ENCODE peak calls at places on chromosomes 16 and 17, in five cellular contexts. One of them, this sample, is unnamed.

GRCh38 chr17:81967533-81968395 is 6.8 kb upstream of the NOTUM start:
- DNase-seq in thoracic aorta: no peak
- DNase-seq in choroid plexus epithelial cell: peak; percentile 64
- DNase-seq in fibroblast of mammary gland: peak; percentile 81
- DNase-seq in epithelial cell of esophagus: peak; percentile 32
- DNase-seq in this sample: peak; percentile 78

GRCh38 chr17:30956764-30957374 is 14.0 kb upstream of the RNF135 start:
- DNase-seq in choroid plexus epithelial cell: peak; percentile 41
- DNase-seq in thoracic aorta: no peak
- DNase-seq in epithelial cell of esophagus: no peak
- DNase-seq in fibroblast of mammary gland: no peak
- DNase-seq in this sample: no peak

GRCh38 chr17:1904273-1905052 is 74.7 kb downstream of the RPA1 start:
- DNase-seq in thoracic aorta: no peak
- DNase-seq in epithelial cell of esophagus: no peak
- DNase-seq in fibroblast of mammary gland: no peak
- DNase-seq in choroid plexus epithelial cell: no peak
- DNase-seq in this sample: no peak

GRCh38 chr17:6269474-6269873 is 165.4 kb downstream of the AIPL1 start:
- DNase-seq in epithelial cell of esophagus: peak; percentile 59
- DNase-seq in thoracic aorta: no peak
- DNase-seq in fibroblast of mammary gland: peak; percentile 4
- DNase-seq in choroid plexus epithelial cell: peak; percentile 49
- DNase-seq in this sample: no peak

GRCh38 chr16:11320170-11320569 is 25.1 kb upstream of the RMI2 start:
- DNase-seq in epithelial cell of esophagus: no peak
- DNase-seq in thoracic aorta: no peak
- DNase-seq in fibroblast of mammary gland: no peak
- DNase-seq in choroid plexus epithelial cell: no peak
- DNase-seq in this sample: no peak

GRCh38 chr17:42019509-42020404 is at the start of gene NKIRAS2:
- DNase-seq in epithelial cell of esophagus: peak; percentile 96
- DNase-seq in thoracic aorta: peak; percentile 67
- DNase-seq in fibroblast of mammary gland: peak; percentile 83
- DNase-seq in choroid plexus epithelial cell: peak; percentile 93
- DNase-seq in this sample: peak; percentile 90

GRCh38 chr16:3045758-3046505 is 429 bp upstream of the MMP25 start:
- DNase-seq in epithelial cell of esophagus: no peak
- DNase-seq in fibroblast of mammary gland: no peak
- DNase-seq in thoracic aorta: no peak
- DNase-seq in choroid plexus epithelial cell: no peak
- DNase-seq in this sample: no peak

GRCh38 chr16:2482181-2483107 is 7.5 kb downstream of the TBC1D24 start:
- DNase-seq in choroid plexus epithelial cell: peak; percentile 13
- DNase-seq in fibroblast of mammary gland: peak; percentile 59
- DNase-seq in thoracic aorta: no peak
- DNase-seq in epithelial cell of esophagus: no peak
- DNase-seq in this sample: no peak

GRCh38 chr16:67542464-67542863 is 13.8 kb downstream of the RIPOR1 start:
- DNase-seq in epithelial cell of esophagus: peak; percentile 59
- DNase-seq in choroid plexus epithelial cell: peak; percentile 87
- DNase-seq in thoracic aorta: no peak
- DNase-seq in fibroblast of mammary gland: peak; percentile 84
- DNase-seq in this sample: no peak

GRCh38 chr17:69918164-69918563 is 156.9 kb upstream of the KCNJ16 start:
- DNase-seq in choroid plexus epithelial cell: no peak
- DNase-seq in epithelial cell of esophagus: no peak
- DNase-seq in fibroblast of mammary gland: no peak
- DNase-seq in thoracic aorta: no peak
- DNase-seq in this sample: no peak

GRCh38 chr17:6426356-6427101 is 8.4 kb downstream of the AIPL1 start:
- DNase-seq in choroid plexus epithelial cell: no peak
- DNase-seq in epithelial cell of esophagus: no peak
- DNase-seq in fibroblast of mammary gland: no peak
- DNase-seq in thoracic aorta: no peak
- DNase-seq in this sample: no peak

GRCh38 chr17:29193146-29193545 is 12.9 kb upstream of the MYO18A start:
- DNase-seq in choroid plexus epithelial cell: no peak
- DNase-seq in fibroblast of mammary gland: no peak
- DNase-seq in epithelial cell of esophagus: no peak
- DNase-seq in thoracic aorta: no peak
- DNase-seq in this sample: peak; percentile 3

GRCh38 chr17:64183815-64184397 is 54.0 kb upstream of the ERN1 start:
- DNase-seq in epithelial cell of esophagus: peak; percentile 26
- DNase-seq in fibroblast of mammary gland: peak; percentile 91
- DNase-seq in choroid plexus epithelial cell: peak; percentile 42
- DNase-seq in thoracic aorta: no peak
- DNase-seq in this sample: no peak

GRCh38 chr16:12065866-12066545 is 89.5 kb downstream of the SNX29 start:
- DNase-seq in epithelial cell of esophagus: no peak
- DNase-seq in fibroblast of mammary gland: no peak
- DNase-seq in choroid plexus epithelial cell: no peak
- DNase-seq in thoracic aorta: no peak
- DNase-seq in this sample: no peak

GRCh38 chr16:89841275-89841674 is 13.0 kb downstream of the SPIRE2 start:
- DNase-seq in thoracic aorta: no peak
- DNase-seq in epithelial cell of esophagus: no peak
- DNase-seq in choroid plexus epithelial cell: no peak
- DNase-seq in fibroblast of mammary gland: no peak
- DNase-seq in this sample: no peak

GRCh38 chr17:4420692-4421131 is 13.0 kb upstream of the SPNS3 start:
- DNase-seq in thoracic aorta: peak; percentile 6
- DNase-seq in choroid plexus epithelial cell: peak; percentile 85
- DNase-seq in epithelial cell of esophagus: peak; percentile 79
- DNase-seq in fibroblast of mammary gland: peak; percentile 78
- DNase-seq in this sample: peak; percentile 37

GRCh38 chr16:70576431-70577255 is 53.0 kb downstream of the SF3B3 start:
- DNase-seq in choroid plexus epithelial cell: peak; percentile 87
- DNase-seq in thoracic aorta: no peak
- DNase-seq in epithelial cell of esophagus: peak; percentile 64
- DNase-seq in fibroblast of mammary gland: peak; percentile 84
- DNase-seq in this sample: no peak

GRCh38 chr16:68076560-68076959 is 8.6 kb upstream of the NFATC3 start:
- DNase-seq in fibroblast of mammary gland: no peak
- DNase-seq in thoracic aorta: no peak
- DNase-seq in epithelial cell of esophagus: no peak
- DNase-seq in choroid plexus epithelial cell: no peak
- DNase-seq in this sample: no peak

GRCh38 chr16:83968483-83968865 is 430 bp downstream of the NECAB2 start:
- DNase-seq in fibroblast of mammary gland: no peak
- DNase-seq in choroid plexus epithelial cell: no peak
- DNase-seq in epithelial cell of esophagus: no peak
- DNase-seq in thoracic aorta: no peak
- DNase-seq in this sample: no peak

GRCh38 chr16:13036600-13036999 is 135.2 kb downstream of the SHISA9 start:
- DNase-seq in choroid plexus epithelial cell: peak; percentile 38
- DNase-seq in fibroblast of mammary gland: peak; percentile 34
- DNase-seq in thoracic aorta: no peak
- DNase-seq in epithelial cell of esophagus: peak; percentile 51
- DNase-seq in this sample: no peak

GRCh38 chr16:81405702-81406113 is 38.9 kb upstream of the CMIP start:
- DNase-seq in epithelial cell of esophagus: peak; percentile 98
- DNase-seq in choroid plexus epithelial cell: peak; percentile 93
- DNase-seq in fibroblast of mammary gland: peak; percentile 70
- DNase-seq in thoracic aorta: no peak
- DNase-seq in this sample: no peak
- TF ChIP-seq CTCF in epithelial cell of esophagus: peak; percentile 45
- TF ChIP-seq CTCF in choroid plexus epithelial cell: peak; percentile 31
- TF ChIP-seq CTCF in fibroblast of mammary gland: no peak
- TF ChIP-seq CTCF in thoracic aorta: no peak
- TF ChIP-seq CTCF in this sample: no peak

GRCh38 chr17:74466111-74466784 is at the start of gene CD300A:
- DNase-seq in thoracic aorta: no peak
- DNase-seq in epithelial cell of esophagus: no peak
- DNase-seq in fibroblast of mammary gland: no peak
- DNase-seq in choroid plexus epithelial cell: no peak
- DNase-seq in this sample: peak; percentile 55
- H3K4me3 ChIP-seq in thoracic aorta: peak within 1 kb of the TSS; percentile 66
- H3K4me3 ChIP-seq in epithelial cell of esophagus: no peak within 1 kb of the TSS
- H3K4me3 ChIP-seq in fibroblast of mammary gland: no peak within 1 kb of the TSS
- H3K4me3 ChIP-seq in choroid plexus epithelial cell: no peak within 1 kb of the TSS
- H3K4me3 ChIP-seq in this sample: no peak within 1 kb of the TSS

DNA sequence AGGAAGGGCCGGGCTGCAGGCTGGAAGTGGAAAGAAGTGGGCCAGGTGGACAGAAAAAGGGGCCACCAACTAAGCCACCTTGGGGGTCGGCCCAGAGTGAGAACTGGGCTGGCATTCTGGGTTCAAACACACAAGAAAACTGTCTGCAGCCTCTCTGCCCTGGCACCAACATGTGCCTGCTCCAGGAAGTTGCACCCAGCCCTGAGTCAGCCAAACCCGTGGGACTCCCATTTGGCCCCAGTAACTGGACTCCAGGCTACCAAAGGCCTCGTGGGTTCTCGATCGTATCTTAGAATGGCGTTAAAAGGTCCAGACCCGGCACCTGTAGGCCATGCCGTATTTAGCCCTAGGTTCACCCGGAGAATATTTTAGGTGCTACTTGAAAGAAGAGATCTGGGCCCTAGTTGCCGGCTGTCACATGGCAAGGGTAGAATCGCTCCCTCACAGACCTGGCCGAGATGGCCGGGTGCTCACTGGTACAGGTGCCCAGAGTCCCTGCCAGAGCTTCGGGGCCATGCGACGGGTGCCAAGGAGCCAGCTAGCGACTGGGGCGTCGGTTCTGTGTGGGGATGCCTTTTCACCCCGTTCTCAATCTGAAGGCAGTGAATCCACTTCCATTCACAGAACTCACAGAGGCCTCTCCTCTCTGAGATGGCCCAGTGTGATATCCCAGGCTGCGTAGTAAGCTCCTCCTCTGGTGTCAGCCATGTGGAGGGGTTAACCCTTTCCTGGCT is 236.7 kb downstream of the MRTFB start:
- DNase-seq in thoracic aorta: no peak
- DNase-seq in choroid plexus epithelial cell: peak; percentile 13
- DNase-seq in fibroblast of mammary gland: peak; percentile 71
- DNase-seq in epithelial cell of esophagus: peak; percentile 61
- DNase-seq in this sample: no peak
- TF ChIP-seq CTCF in thoracic aorta: no peak
- TF ChIP-seq CTCF in choroid plexus epithelial cell: no peak
- TF ChIP-seq CTCF in fibroblast of mammary gland: no peak
- TF ChIP-seq CTCF in epithelial cell of esophagus: no peak
- TF ChIP-seq CTCF in this sample: no peak

GRCh38 chr17:35708149-35708548 is 23.3 kb upstream of the RASL10B start:
- DNase-seq in choroid plexus epithelial cell: peak; percentile 43
- DNase-seq in fibroblast of mammary gland: no peak
- DNase-seq in epithelial cell of esophagus: no peak
- DNase-seq in thoracic aorta: no peak
- DNase-seq in this sample: no peak

GRCh38 chr17:35708951-35709350 is 22.5 kb upstream of the RASL10B start:
- DNase-seq in epithelial cell of esophagus: no peak
- DNase-seq in fibroblast of mammary gland: no peak
- DNase-seq in thoracic aorta: no peak
- DNase-seq in choroid plexus epithelial cell: no peak
- DNase-seq in this sample: no peak

GRCh38 chr17:35713069-35713728 is 18.2 kb upstream of the RASL10B start:
- DNase-seq in thoracic aorta: peak; percentile 62
- DNase-seq in epithelial cell of esophagus: no peak
- DNase-seq in choroid plexus epithelial cell: peak; percentile 89
- DNase-seq in fibroblast of mammary gland: peak; percentile 96
- DNase-seq in this sample: no peak

GRCh38 chr17:35705705-35706104 is 25.7 kb upstream of the RASL10B start:
- DNase-seq in fibroblast of mammary gland: no peak
- DNase-seq in thoracic aorta: no peak
- DNase-seq in epithelial cell of esophagus: peak; percentile 11
- DNase-seq in choroid plexus epithelial cell: no peak
- DNase-seq in this sample: no peak

GRCh38 chr17:35709874-35710273 is 21.6 kb upstream of the RASL10B start:
- DNase-seq in epithelial cell of esophagus: peak; percentile 44
- DNase-seq in choroid plexus epithelial cell: peak; percentile 78
- DNase-seq in thoracic aorta: no peak
- DNase-seq in fibroblast of mammary gland: peak; percentile 12
- DNase-seq in this sample: no peak
- H3K4me3 ChIP-seq in epithelial cell of esophagus: no peak overlapping the region
- H3K4me3 ChIP-seq in choroid plexus epithelial cell: no peak overlapping the region
- H3K4me3 ChIP-seq in thoracic aorta: no peak overlapping the region
- H3K4me3 ChIP-seq in fibroblast of mammary gland: no peak overlapping the region
- H3K4me3 ChIP-seq in this sample: no peak overlapping the region

GRCh38 chr16:17058471-17058870 is 412.3 kb downstream of the XYLT1 start:
- DNase-seq in fibroblast of mammary gland: no peak
- DNase-seq in choroid plexus epithelial cell: no peak
- DNase-seq in epithelial cell of esophagus: no peak
- DNase-seq in thoracic aorta: no peak
- DNase-seq in this sample: no peak

GRCh38 chr16:17056666-17057065 is 414.1 kb downstream of the XYLT1 start:
- DNase-seq in thoracic aorta: no peak
- DNase-seq in choroid plexus epithelial cell: no peak
- DNase-seq in epithelial cell of esophagus: no peak
- DNase-seq in fibroblast of mammary gland: no peak
- DNase-seq in this sample: no peak

GRCh38 chr16:17050468-17050867 is 420.3 kb downstream of the XYLT1 start:
- DNase-seq in choroid plexus epithelial cell: no peak
- DNase-seq in epithelial cell of esophagus: no peak
- DNase-seq in thoracic aorta: no peak
- DNase-seq in fibroblast of mammary gland: no peak
- DNase-seq in this sample: no peak

DNA sequence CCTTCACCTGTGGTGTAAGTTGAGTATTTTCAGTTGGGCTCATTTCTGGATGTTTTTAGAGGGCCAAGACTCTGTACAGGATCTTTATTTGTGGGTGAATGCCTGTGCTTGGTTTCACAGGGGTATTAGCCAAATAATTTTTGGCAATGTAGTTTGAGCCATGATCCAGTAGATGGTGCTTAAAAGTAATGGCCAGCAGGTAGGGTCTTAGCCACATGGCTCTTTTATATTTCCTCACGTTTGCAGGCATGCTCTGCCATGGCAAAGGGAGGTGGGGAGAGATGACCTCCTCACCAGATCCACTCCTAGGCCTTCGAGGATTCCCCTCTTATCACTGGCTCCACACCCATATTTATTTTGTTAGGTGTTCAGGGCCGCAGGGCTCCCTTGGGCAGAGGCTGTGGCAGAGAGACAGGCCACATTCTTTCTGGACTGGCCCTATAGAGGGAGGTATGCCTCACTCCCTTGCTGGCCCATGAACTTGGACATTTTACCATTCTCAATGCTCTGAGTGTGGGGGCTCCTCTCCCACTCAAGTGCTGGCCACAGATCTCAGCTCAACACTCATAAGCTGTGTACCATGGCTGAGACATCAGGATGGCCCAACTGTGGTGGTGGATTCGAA is 417.1 kb downstream of the XYLT1 start:
- DNase-seq in fibroblast of mammary gland: no peak
- DNase-seq in thoracic aorta: no peak
- DNase-seq in choroid plexus epithelial cell: no peak
- DNase-seq in epithelial cell of esophagus: no peak
- DNase-seq in this sample: no peak
- TF ChIP-seq CTCF in fibroblast of mammary gland: no peak
- TF ChIP-seq CTCF in thoracic aorta: no peak
- TF ChIP-seq CTCF in choroid plexus epithelial cell: no peak
- TF ChIP-seq CTCF in epithelial cell of esophagus: no peak
- TF ChIP-seq CTCF in this sample: no peak

This sample was measured in lower leg skin.